ENCODE peak calls at places on chromosomes 3 and 15, in ten cellular contexts. J is MM.1S, C is foreskin fibroblast, O is psoas muscle, Y is IMR-90, I is tibial artery, P is mammary epithelial cell, K is left lung, F is B cell, N is HCT116. X is an unnamed sample.

GRCh38 chr3:43024183-43024865 is 45.2 kb downstream of the GASK1A start:
- DNase-seq in J (no peak), C (no peak), O (no peak), Y (no peak), I (no peak), P (no peak), K (no peak), F (no peak), N (no peak), X (no peak)

GRCh38 chr3:10810376-10810775 is 5.7 kb upstream of the SLC6A11 start:
- DNase-seq in J (no peak), C (no peak), O (no peak), Y (no peak), I (no peak), P (no peak), K (no peak), F (no peak), N (no peak), X (no peak)

GRCh38 chr3:47441796-47442551 is 33.8 kb downstream of the SCAP start:
- DNase-seq in J (no peak), C (no peak), O (no peak), Y (no peak), I (no peak), P (no peak), K (no peak), F (no peak), N (no peak), X (no peak)

GRCh38 chr3:52892625-52893311 is 4.6 kb downstream of the STIMATE start:
- DNase-seq in J (peak), C (peak), O (no peak), Y (no peak), I (no peak), P (no peak), K (no peak), F (peak), N (no peak), X (no peak)

GRCh38 chr3:114418724-114419543 is 125.1 kb downstream of the TIGIT start:
- DNase-seq in J (peak), C (peak), O (no peak), Y (peak), I (no peak), P (peak), K (no peak), F (peak), N (peak), X (no peak)

GRCh38 chr3:163951397-163951987 is 1126.8 kb downstream of the SI start:
- DNase-seq in J (peak), C (no peak), O (no peak), Y (no peak), I (no peak), P (no peak), K (no peak), F (no peak), N (no peak), X (no peak)

GRCh38 chr3:74591946-74592345 is 22.5 kb downstream of the CNTN3 start:
- DNase-seq in J (no peak), C (no peak), O (no peak), Y (no peak), I (no peak), P (no peak), K (no peak), F (no peak), N (no peak), X (no peak)

GRCh38 chr3:136994772-136995516 is 37.2 kb downstream of the IL20RB start:
- DNase-seq in J (no peak), C (peak), O (peak), Y (peak), I (peak), P (peak), K (peak), F (no peak), N (no peak), X (no peak)

GRCh38 chr3:33331414-33331813 is 54.2 kb downstream of the FBXL2 start:
- DNase-seq in J (no peak), C (no peak), O (no peak), Y (peak), I (no peak), P (no peak), K (no peak), F (no peak), N (no peak), X (no peak)

GRCh38 chr15:88974392-88974791 is 61.2 kb upstream of the MFGE8 start:
- DNase-seq in J (no peak), C (no peak), O (no peak), Y (peak), I (no peak), P (no peak), K (no peak), F (no peak), N (no peak), X (no peak)

GRCh38 chr3:88030200-88030599 is 28.6 kb downstream of the CGGBP1 start:
- DNase-seq in J (no peak), C (no peak), O (no peak), Y (no peak), I (no peak), P (no peak), K (no peak), F (no peak), N (no peak), X (no peak)

GRCh38 chr15:39504812-39505211 is 76.1 kb upstream of the THBS1 start:
- DNase-seq in J (no peak), C (peak), O (no peak), Y (peak), I (no peak), P (peak), K (no peak), F (no peak), N (no peak), X (no peak)

GRCh38 chr3:125324341-125324740 is 50.8 kb downstream of the ZNF148 start:
- DNase-seq in J (no peak), C (no peak), O (no peak), Y (no peak), I (no peak), P (no peak), K (no peak), F (no peak), N (no peak), X (no peak)

GRCh38 chr15:63930034-63930433 is 96.3 kb upstream of the HERC1 start:
- DNase-seq in J (no peak), C (no peak), O (no peak), Y (no peak), I (no peak), P (no peak), K (no peak), F (no peak), N (no peak), X (no peak)

GRCh38 chr3:15356186-15356585 is 23.8 kb upstream of the SH3BP5 start:
- DNase-seq in J (no peak), C (no peak), O (no peak), Y (peak), I (no peak), P (no peak), K (no peak), F (no peak), N (no peak), X (no peak)

GRCh38 chr15:40785814-40786213 is 16.0 kb downstream of the C15orf62 start:
- DNase-seq in J (no peak), C (no peak), O (no peak), Y (peak), I (no peak), P (no peak), K (no peak), F (no peak), N (no peak), X (no peak)

GRCh38 chr3:142664311-142664710 is 59.5 kb upstream of the TRPC1 start:
- DNase-seq in J (no peak), C (no peak), O (no peak), Y (no peak), I (no peak), P (no peak), K (no peak), F (no peak), N (no peak), X (no peak)

GRCh38 chr3:157585386-157585785 is 82.2 kb upstream of the VEPH1 start:
- DNase-seq in J (no peak), C (no peak), O (no peak), Y (no peak), I (no peak), P (no peak), K (no peak), F (no peak), N (no peak), X (no peak)

GRCh38 chr3:11530153-11530721 is 113.5 kb downstream of the VGLL4 start:
- DNase-seq in J (no peak), C (peak), O (no peak), Y (peak), I (no peak), P (peak), K (no peak), F (no peak), N (no peak), X (no peak)

GRCh38 chr15:100547961-100548360 is 19.2 kb upstream of the CERS3 start:
- DNase-seq in J (no peak), C (no peak), O (no peak), Y (no peak), I (no peak), P (no peak), K (no peak), F (no peak), N (no peak), X (no peak)

GRCh38 chr3:182248349-182248880 is 536.7 kb downstream of the SOX2 start:
- DNase-seq in J (peak), C (no peak), O (no peak), Y (no peak), I (no peak), P (peak), K (no peak), F (no peak), N (peak), X (no peak)
- TF ChIP-seq CTCF in J (peak), C (no peak), O (no peak), Y (no peak), I (no peak), P (peak), K (no peak), F (no peak), N (peak), X (no peak)

DNA sequence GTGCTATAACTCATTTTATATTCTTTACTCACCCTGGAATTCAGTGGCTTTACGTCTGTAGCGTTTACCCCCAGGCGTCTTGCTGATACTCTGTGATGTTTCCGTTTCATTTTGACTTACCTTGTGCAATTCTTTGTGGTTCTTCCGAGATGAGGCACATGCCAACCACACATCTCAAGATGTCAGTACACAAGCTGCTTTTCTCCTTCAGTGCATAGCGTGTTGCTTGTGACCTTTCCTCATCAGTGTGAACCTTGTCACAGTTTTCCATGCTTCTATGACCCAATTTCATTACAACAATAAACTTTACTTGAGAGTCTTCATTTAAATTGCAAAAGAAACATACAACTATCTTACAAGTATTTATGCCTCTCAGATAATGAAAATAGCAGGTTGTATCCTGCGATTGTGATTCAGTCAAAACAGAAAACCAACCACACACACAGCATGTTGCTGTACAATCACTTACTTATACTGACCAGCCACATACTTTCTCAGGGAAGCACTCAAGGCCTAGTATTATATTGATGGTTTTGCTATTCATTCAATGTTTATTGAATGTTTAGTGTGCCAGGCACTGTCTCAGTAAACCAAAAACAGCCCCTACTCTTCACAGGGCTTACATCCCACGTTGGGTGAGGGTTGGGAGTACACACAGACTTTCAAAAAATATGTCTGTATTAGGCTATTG is 4.6 kb upstream of the TBL1XR1 start:
- DNase-seq in J (peak), C (no peak), O (no peak), Y (peak), I (no peak), P (peak), K (no peak), F (peak), N (no peak), X (no peak)
- TF ChIP-seq CTCF in J (no peak), C (no peak), O (no peak), Y (no peak), I (no peak), P (no peak), K (no peak), F (no peak), N (no peak), X (no peak)

GRCh38 chr3:50267280-50267913 is 1.6 kb upstream of the SEMA3B start:
- DNase-seq in J (no peak), C (no peak), O (peak), Y (no peak), I (peak), P (no peak), K (peak), F (no peak), N (no peak), X (no peak)
- TF ChIP-seq CTCF in J (no peak), C (no peak), O (no peak), Y (no peak), I (no peak), P (no peak), K (no peak), F (no peak), N (no peak), X (no peak)

GRCh38 chr15:93001881-93002280 is 87.1 kb downstream of the RGMA start:
- DNase-seq in J (no peak), C (no peak), O (no peak), Y (no peak), I (no peak), P (no peak), K (no peak), F (no peak), N (no peak), X (no peak)
- TF ChIP-seq CTCF in J (no peak), C (no peak), O (no peak), Y (no peak), I (no peak), P (peak), K (no peak), F (no peak), N (peak), X (no peak)

DNA sequence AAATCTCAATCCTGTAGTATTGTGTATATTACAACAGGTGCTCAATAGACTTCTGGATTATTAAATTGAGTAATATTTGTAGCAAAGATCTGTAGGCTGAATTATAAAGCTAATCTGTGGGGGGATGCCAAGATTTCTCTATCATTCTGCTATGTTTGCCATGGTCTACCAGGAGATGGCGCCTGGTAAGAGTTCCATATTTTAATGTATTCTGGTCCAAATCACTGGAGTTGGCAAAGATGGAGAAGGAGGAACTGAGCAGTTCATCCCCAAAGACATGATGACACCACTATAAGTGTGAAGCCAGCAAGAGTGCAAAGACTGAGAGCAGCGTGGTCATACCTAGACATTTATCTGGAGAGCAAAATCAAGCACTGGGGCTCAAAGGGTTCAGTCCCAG is 340.8 kb upstream of the TPRG1 start:
- DNase-seq in J (no peak), C (no peak), O (no peak), Y (no peak), I (no peak), P (no peak), K (no peak), F (no peak), N (no peak), X (no peak)
- TF ChIP-seq CTCF in J (peak), C (peak), O (no peak), Y (peak), I (no peak), P (peak), K (no peak), F (no peak), N (peak), X (peak)

GRCh38 chr3:66500575-66501482 is at the start of gene LRIG1:
- DNase-seq in J (peak), C (peak), O (peak), Y (peak), I (peak), P (peak), K (peak), F (peak), N (peak), X (peak)
- TF ChIP-seq CTCF in J (no peak), C (no peak), O (peak), Y (peak), I (peak), P (peak), K (peak), F (peak), N (no peak), X (peak)

GRCh38 chr3:156341831-156342416 is 213.0 kb downstream of the SSR3 start:
- DNase-seq in J (peak), C (no peak), O (no peak), Y (no peak), I (no peak), P (no peak), K (no peak), F (peak), N (no peak), X (no peak)
- TF ChIP-seq CTCF in J (peak), C (no peak), O (no peak), Y (no peak), I (no peak), P (no peak), K (no peak), F (peak), N (no peak), X (no peak)

X was measured in endothelial cell.